ENCODE peak calls at places on chromosomes 1 and 21, in eight cellular contexts. W is MG63, F is cardiac muscle cell, X is spleen, S is PC-9, C is transverse colon, Z is bronchial epithelial cell, J is lower lobe of right lung. Y is an unnamed sample.

GRCh38 chr1:218346391-218347204 is 1.5 kb downstream of the TGFB2 start:
- DNase-seq in W (peak; percentile 26), F (peak; percentile 52), X (peak; percentile 81), S (peak; percentile 33), C (no peak), Z (peak; percentile 25), J (no peak), Y (no peak)

GRCh38 chr1:21565285-21565684 is 56.1 kb downstream of the ALPL start:
- DNase-seq in W (no peak), F (no peak), X (no peak), S (no peak), C (no peak), Z (no peak), J (no peak), Y (no peak)

GRCh38 chr1:66480162-66480561 is 53.8 kb upstream of the SGIP1 start:
- DNase-seq in W (no peak), F (no peak), X (no peak), S (no peak), C (no peak), Z (no peak), J (no peak), Y (no peak)

GRCh38 chr1:167328306-167328705 is 107.6 kb downstream of the POU2F1 start:
- DNase-seq in W (no peak), F (no peak), X (no peak), S (no peak), C (no peak), Z (no peak), J (no peak), Y (no peak)

GRCh38 chr1:66214901-66215300 is 319.1 kb upstream of the SGIP1 start:
- DNase-seq in W (no peak), F (peak; percentile 2), X (no peak), S (no peak), C (no peak), Z (no peak), J (no peak), Y (no peak)

GRCh38 chr1:82018319-82018718 is 217.6 kb downstream of the ADGRL2 start:
- DNase-seq in W (no peak), F (no peak), X (no peak), S (no peak), C (no peak), Z (no peak), J (no peak), Y (no peak)

GRCh38 chr1:171296897-171297296 is 17.1 kb upstream of the FMO4 start:
- DNase-seq in W (no peak), F (no peak), X (no peak), S (no peak), C (no peak), Z (no peak), J (no peak), Y (no peak)

GRCh38 chr1:169576241-169576933 is 9.9 kb downstream of the F5 start:
- DNase-seq in W (peak; percentile 10), F (no peak), X (no peak), S (no peak), C (no peak), Z (no peak), J (no peak), Y (no peak)

GRCh38 chr1:60129916-60130315 is 56.3 kb upstream of the C1orf87 start:
- DNase-seq in W (no peak), F (peak; percentile 6), X (no peak), S (no peak), C (no peak), Z (no peak), J (no peak), Y (no peak)

GRCh38 chr1:18927082-18927653 is 24.8 kb upstream of the ALDH4A1 start:
- DNase-seq in W (no peak), F (no peak), X (peak; percentile 88), S (peak; percentile 44), C (peak; percentile 38), Z (peak; percentile 74), J (no peak), Y (no peak)

GRCh38 chr1:94011709-94012590 is 102.7 kb upstream of the GCLM start:
- DNase-seq in W (no peak), F (no peak), X (no peak), S (no peak), C (peak; percentile 27), Z (peak; percentile 35), J (no peak), Y (no peak)

GRCh38 chr1:151915066-151915686 is 5.9 kb upstream of the THEM4 start:
- DNase-seq in W (no peak), F (no peak), X (no peak), S (no peak), C (no peak), Z (no peak), J (no peak), Y (no peak)

GRCh38 chr1:156898151-156898550 is 4.6 kb downstream of the PEAR1 start:
- DNase-seq in W (no peak), F (peak; percentile 83), X (peak; percentile 85), S (peak; percentile 60), C (no peak), Z (peak; percentile 78), J (peak; percentile 63), Y (no peak)

GRCh38 chr1:77473690-77474089 is 191.9 kb downstream of the AK5 start:
- DNase-seq in W (peak; percentile 89), F (peak; percentile 73), X (no peak), S (no peak), C (no peak), Z (peak; percentile 76), J (no peak), Y (peak; percentile 74)

GRCh38 chr21:21028275-21028814 is 30.1 kb downstream of the NCAM2 start:
- DNase-seq in W (no peak), F (peak; percentile 21), X (no peak), S (no peak), C (no peak), Z (no peak), J (no peak), Y (no peak)

GRCh38 chr1:18907021-18907913 is 4.9 kb upstream of the ALDH4A1 start:
- DNase-seq in W (peak; percentile 16), F (peak; percentile 76), X (peak; percentile 87), S (peak; percentile 54), C (peak; percentile 44), Z (peak; percentile 43), J (peak; percentile 73), Y (peak; percentile 68)

GRCh38 chr1:94329986-94330385 is 88.2 kb upstream of the ABCD3 start:
- DNase-seq in W (peak; percentile 13), F (peak; percentile 76), X (no peak), S (no peak), C (no peak), Z (peak; percentile 28), J (no peak), Y (peak; percentile 56)

GRCh38 chr1:176567190-176567794 is 104.3 kb downstream of the PAPPA2 start:
- DNase-seq in W (no peak), F (peak; percentile 5), X (no peak), S (no peak), C (no peak), Z (peak; percentile 64), J (no peak), Y (no peak)

GRCh38 chr1:245247791-245248789 is 93.3 kb downstream of the KIF26B start:
- DNase-seq in W (no peak), F (no peak), X (no peak), S (no peak), C (no peak), Z (peak; percentile 56), J (no peak), Y (no peak)
- H3K4me3 ChIP-seq in W (no peak overlapping the region), F (no peak overlapping the region), X (no peak overlapping the region), S (no peak overlapping the region), C (no peak overlapping the region), Z (no peak overlapping the region), J (no peak overlapping the region), Y (no peak overlapping the region)

GRCh38 chr1:32901823-32902534 is 790 bp upstream of the TMEM54 start:
- DNase-seq in W (no peak), F (no peak), X (no peak), S (no peak), C (no peak), Z (no peak), J (no peak), Y (no peak)
- H3K27me3 ChIP-seq in W (no peaks in the 10 kb centered on the region), F (peaks cover 36% of the 10 kb centered on the region), X (peaks cover 38% of the 10 kb centered on the region), S (no peaks in the 10 kb centered on the region), C (peaks cover 5% of the 10 kb centered on the region), Z (no peaks in the 10 kb centered on the region), J (peaks cover 19% of the 10 kb centered on the region), Y (peaks cover 3% of the 10 kb centered on the region)

DNA sequence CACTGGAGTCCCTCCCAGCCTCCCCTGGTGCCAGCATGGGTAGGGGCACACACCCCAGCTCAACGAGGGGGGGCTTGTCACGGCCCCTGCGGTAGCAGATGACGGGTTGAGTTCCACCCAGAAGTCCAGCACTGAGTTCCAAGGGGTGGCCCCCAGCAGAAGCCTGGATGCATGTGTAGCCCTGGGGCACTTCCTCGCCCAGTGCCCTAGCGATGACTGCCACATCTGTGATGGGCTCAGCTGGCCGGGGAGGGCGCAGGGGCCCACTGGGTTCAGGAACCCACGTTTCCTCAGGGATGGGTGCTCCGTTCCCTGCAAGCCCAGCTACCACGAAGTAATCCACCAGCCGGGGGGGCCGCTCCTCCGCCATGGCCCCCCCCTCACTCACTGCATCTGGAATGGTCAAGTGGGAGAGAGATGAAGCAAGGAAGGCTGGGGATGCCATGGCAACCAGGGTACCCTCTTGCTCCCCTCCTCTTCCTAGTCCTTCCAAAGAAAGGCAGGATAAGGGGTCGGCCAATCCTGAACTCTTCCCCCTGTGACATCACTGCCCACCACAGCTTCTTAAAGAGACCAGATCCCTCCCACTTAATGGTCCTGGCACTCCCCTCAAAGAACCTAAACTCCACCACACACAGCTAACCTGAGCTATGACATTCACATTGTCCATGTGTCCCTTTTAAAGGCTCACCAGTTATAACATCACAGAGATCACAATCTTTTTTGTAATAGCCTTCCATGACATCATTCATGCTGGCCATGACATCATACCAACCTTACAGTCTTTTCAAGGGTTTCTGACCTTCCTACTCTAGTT is 2.3 kb downstream of the DENND4B start:
- DNase-seq in W (no peak), F (no peak), X (peak; percentile 87), S (no peak), C (no peak), Z (no peak), J (no peak), Y (no peak)
- H3K4me3 ChIP-seq in W (no peak overlapping the region), F (no peak overlapping the region), X (no peak overlapping the region), S (no peak overlapping the region), C (no peak overlapping the region), Z (no peak overlapping the region), J (peak overlapping the region; percentile 88), Y (no peak overlapping the region)

GRCh38 chr1:13836136-13836535 is 136.1 kb downstream of the PRDM2 start:
- DNase-seq in W (peak; percentile 23), F (no peak), X (no peak), S (no peak), C (no peak), Z (no peak), J (no peak), Y (no peak)
- H3K27me3 ChIP-seq in W (no peaks in the 10 kb centered on the region), F (peaks cover 11% of the 10 kb centered on the region), X (peaks cover 45% of the 10 kb centered on the region), S (peaks cover 7% of the 10 kb centered on the region), C (peaks cover 9% of the 10 kb centered on the region), Z (no peaks in the 10 kb centered on the region), J (no peaks in the 10 kb centered on the region), Y (no peaks in the 10 kb centered on the region)

GRCh38 chr1:148318123-148318899 is 164.8 kb downstream of the PPIAL4G start:
- DNase-seq in W (no peak), F (peak; percentile 64), X (peak; percentile 88), S (no peak), C (peak; percentile 43), Z (no peak), J (peak; percentile 73), Y (no peak)
- H3K4me3 ChIP-seq in W (peak overlapping the region; percentile 6), F (no peak overlapping the region), X (no peak overlapping the region), S (no peak overlapping the region), C (no peak overlapping the region), Z (peak overlapping the region; percentile 10), J (peak overlapping the region; percentile 46), Y (no peak overlapping the region)

GRCh38 chr21:33063907-33064622 is 5.9 kb upstream of the OLIG1 start:
- DNase-seq in W (no peak), F (no peak), X (no peak), S (no peak), C (no peak), Z (no peak), J (no peak), Y (no peak)
- H3K27me3 ChIP-seq in W (peaks cover 34% of the 10 kb centered on the region), F (peaks cover 98% of the 10 kb centered on the region), X (peaks cover 56% of the 10 kb centered on the region), S (peaks cover 77% of the 10 kb centered on the region), C (peaks cover 67% of the 10 kb centered on the region), Z (peaks cover 20% of the 10 kb centered on the region), J (peaks cover 65% of the 10 kb centered on the region), Y (peaks cover 52% of the 10 kb centered on the region)

Y was measured in SJSA1.